ENCODE peak calls at places on chromosomes 13 and 19, in six cellular contexts. F, T, H, C, R and Z are unnamed samples.

GRCh38 chr13:113933901-113934300 is 40.0 kb downstream of the C13orf46 start:
- DNase-seq in F (no peak), C (no peak), T (no peak), H (no peak), R (no peak), Z (no peak)

GRCh38 chr19:40217921-40218890 is at the start of gene TTC9B:
- DNase-seq in C (no peak), T (no peak), H (peak; percentile 8), F (peak; percentile 68), R (no peak), Z (no peak)

GRCh38 chr13:100300213-100300612 is 211.3 kb downstream of the PCCA start:
- DNase-seq in R (no peak), F (no peak), C (no peak), T (no peak), H (no peak), Z (no peak)

GRCh38 chr13:75985132-75985531 is 349.0 kb downstream of the LMO7 start:
- DNase-seq in H (no peak), T (no peak), C (no peak), F (peak; percentile 70), R (no peak), Z (no peak)

GRCh38 chr13:25756916-25757315 is 294.9 kb downstream of the SHISA2 start:
- DNase-seq in H (no peak), T (no peak), F (peak; percentile 57), R (no peak), C (no peak), Z (no peak)

GRCh38 chr13:82407321-82407720 is 1475.0 kb downstream of the SLITRK1 start:
- DNase-seq in R (no peak), H (no peak), C (no peak), F (peak; percentile 73), T (no peak), Z (no peak)

GRCh38 chr13:71089105-71089504 is 777.9 kb downstream of the DACH1 start:
- DNase-seq in H (no peak), T (no peak), F (no peak), C (no peak), R (no peak), Z (no peak)

GRCh38 chr13:83883061-83883523 is 818 bp upstream of the SLITRK1 start:
- DNase-seq in C (no peak), T (no peak), R (peak; percentile 7), F (peak; percentile 28), H (no peak), Z (no peak)

GRCh38 chr13:110006304-110006703 is 219.9 kb upstream of the IRS2 start:
- DNase-seq in C (no peak), T (no peak), F (no peak), H (no peak), R (no peak), Z (no peak)

GRCh38 chr13:30864352-30865130 is 41.5 kb upstream of the MEDAG start:
- DNase-seq in R (no peak), F (peak; percentile 78), T (no peak), H (no peak), C (no peak), Z (no peak)